ENCODE peak calls at places on chromosomes 1 and 21, in five cellular contexts. B is HCT116, T is K562, J is prostate gland, C is endothelial cell of umbilical vein. Q is an unnamed sample. For H3K4me1, the result is how much of the 10 kb centered on the place peaks cover.

GRCh38 chr1:20787775-20788488 is 825 bp upstream of the HP1BP3 start:
- DNase-seq in B (no peak), T (peak), J (no peak), C (peak), Q (no peak)

GRCh38 chr1:41682845-41683630 is 198.6 kb upstream of the EDN2 start:
- DNase-seq in B (no peak), T (no peak), J (no peak), C (no peak), Q (no peak)

GRCh38 chr1:55536466-55536865 is 321.3 kb upstream of the USP24 start:
- DNase-seq in B (no peak), T (no peak), J (no peak), C (no peak), Q (no peak)

GRCh38 chr1:227654858-227655752 is 80.0 kb downstream of the JMJD4 start:
- DNase-seq in B (no peak), T (no peak), J (no peak), C (peak), Q (no peak)

GRCh38 chr1:20448626-20449215 is 37.3 kb downstream of the CAMK2N1 start:
- DNase-seq in B (no peak), T (no peak), J (no peak), C (no peak), Q (no peak)

GRCh38 chr1:34763142-34763781 is 3.7 kb downstream of the GJB4 start:
- DNase-seq in B (peak), T (no peak), J (no peak), C (no peak), Q (no peak)

GRCh38 chr1:167297222-167298214 is 76.8 kb downstream of the POU2F1 start:
- DNase-seq in B (no peak), T (no peak), J (no peak), C (peak), Q (no peak)

GRCh38 chr1:247528812-247529474 is 7.3 kb downstream of the OR2C3 start:
- DNase-seq in B (peak), T (no peak), J (peak), C (no peak), Q (no peak)

GRCh38 chr21:32131960-32132359 is 146.9 kb downstream of the MIS18A start:
- DNase-seq in B (no peak), T (peak), J (no peak), C (no peak), Q (no peak)

GRCh38 chr1:1431845-1432565 is 3.5 kb upstream of the VWA1 start:
- DNase-seq in B (no peak), T (no peak), J (no peak), C (no peak), Q (peak)

DNA sequence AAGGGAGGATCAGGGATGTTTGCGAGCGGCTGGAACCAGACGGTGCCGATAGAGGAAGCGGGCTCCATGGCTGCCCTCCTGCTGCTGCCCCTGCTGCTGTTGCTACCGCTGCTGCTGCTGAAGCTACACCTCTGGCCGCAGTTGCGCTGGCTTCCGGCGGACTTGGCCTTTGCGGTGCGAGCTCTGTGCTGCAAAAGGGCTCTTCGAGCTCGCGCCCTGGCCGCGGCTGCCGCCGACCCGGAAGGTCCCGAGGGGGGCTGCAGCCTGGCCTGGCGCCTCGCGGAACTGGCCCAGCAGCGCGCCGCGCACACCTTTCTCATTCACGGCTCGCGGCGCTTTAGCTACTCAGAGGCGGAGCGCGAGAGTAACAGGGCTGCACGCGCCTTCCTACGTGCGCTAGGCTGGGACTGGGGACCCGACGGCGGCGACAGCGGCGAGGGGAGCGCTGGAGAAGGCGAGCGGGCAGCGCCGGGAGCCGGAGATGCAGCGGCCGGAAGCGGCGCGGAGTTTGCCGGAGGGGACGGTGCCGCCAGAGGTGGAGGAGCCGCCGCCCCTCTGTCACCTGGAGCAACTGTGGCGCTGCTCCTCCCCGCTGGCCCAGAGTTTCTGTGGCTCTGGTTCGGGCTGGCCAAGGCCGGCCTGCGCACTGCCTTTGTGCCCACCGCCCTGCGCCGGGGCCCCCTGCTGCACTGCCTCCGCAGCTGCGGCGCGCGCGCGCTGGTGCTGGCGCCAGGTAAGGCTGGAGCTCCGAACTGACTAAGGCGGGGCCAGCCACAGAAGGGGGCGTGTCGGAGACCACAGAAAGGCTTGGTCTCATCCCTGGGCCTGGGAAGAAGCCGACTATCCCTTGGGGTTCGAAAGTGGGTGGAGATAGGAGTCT is 465 bp downstream of the SLC27A3 start:
- DNase-seq in B (peak), T (peak), J (peak), C (peak), Q (peak)
- TF ChIP-seq POLR2AphosphoS5 in B (peak), T (no peak), J (peak), C (no peak), Q (peak)

GRCh38 chr1:203663294-203663693 is 36.7 kb downstream of the ATP2B4 start:
- DNase-seq in B (peak), T (no peak), J (no peak), C (peak), Q (no peak)

GRCh38 chr1:203660931-203661484 is 34.4 kb downstream of the ATP2B4 start:
- DNase-seq in B (no peak), T (no peak), J (no peak), C (no peak), Q (no peak)

GRCh38 chr1:203662821-203663220 is 36.2 kb downstream of the ATP2B4 start:
- DNase-seq in B (no peak), T (no peak), J (no peak), C (no peak), Q (no peak)

GRCh38 chr1:203660069-203660468 is 33.4 kb downstream of the ATP2B4 start:
- DNase-seq in B (no peak), T (no peak), J (no peak), C (no peak), Q (no peak)

DNA sequence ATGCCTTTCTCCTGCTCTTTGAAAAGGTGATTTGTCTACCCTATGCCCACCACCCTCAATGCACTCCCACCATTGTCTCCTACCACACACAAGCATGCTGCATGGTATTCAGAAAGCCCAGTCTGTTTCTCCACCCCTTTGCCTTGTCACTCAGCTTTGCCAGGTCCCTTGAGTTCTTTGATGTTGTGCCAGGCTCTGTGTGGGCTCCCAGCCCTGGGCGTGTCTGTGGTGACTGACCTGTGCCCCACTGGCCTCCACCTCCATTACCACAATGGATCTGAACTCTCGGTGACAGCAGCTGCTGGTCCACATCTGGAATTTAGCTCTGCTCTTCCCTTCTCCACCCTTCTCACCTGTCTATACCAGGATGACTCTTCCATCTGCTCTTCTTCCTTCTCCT is 34.9 kb downstream of the ATP2B4 start:
- DNase-seq in B (peak), T (no peak), J (no peak), C (no peak), Q (no peak)
- H3K4me1 ChIP-seq in B (under half), T (under half), J (under half), C (under half), Q (half or more)

GRCh38 chr21:20570824-20571232 is 427.4 kb upstream of the NCAM2 start:
- DNase-seq in B (no peak), T (peak), J (no peak), C (no peak), Q (no peak)
- TF ChIP-seq CTCF in B (no peak), T (no peak), J (no peak), C (no peak), Q (no peak)

DNA sequence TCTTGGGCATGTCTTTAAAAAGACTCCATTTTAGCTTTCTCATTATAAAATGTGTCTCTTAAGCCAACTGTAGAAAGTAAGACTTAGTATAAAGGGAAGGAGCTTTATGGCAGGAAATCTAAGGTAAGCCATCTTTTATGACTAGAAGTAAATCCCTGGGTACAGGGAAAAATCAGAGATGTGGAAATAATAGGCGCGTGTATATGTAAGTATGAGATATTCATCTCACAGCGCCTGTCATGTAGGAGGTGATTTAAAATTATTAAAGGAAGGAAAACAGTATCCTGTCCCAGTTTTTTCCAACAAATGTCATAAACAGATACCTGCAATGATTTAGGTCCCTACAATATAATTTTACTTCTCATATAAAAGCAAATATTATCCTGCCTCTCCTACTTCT is 35.0 kb upstream of the IRF2BP2 start:
- DNase-seq in B (no peak), T (no peak), J (no peak), C (no peak), Q (no peak)
- TF ChIP-seq POLR2AphosphoS5 in B (no peak), T (no peak), J (no peak), C (no peak), Q (no peak)

GRCh38 chr1:17549384-17549783 is 9.9 kb downstream of the ARHGEF10L start:
- DNase-seq in B (no peak), T (no peak), J (no peak), C (no peak), Q (no peak)
- H3K4me1 ChIP-seq in B (under half), T (under half), J (under half), C (under half), Q (under half)

DNA sequence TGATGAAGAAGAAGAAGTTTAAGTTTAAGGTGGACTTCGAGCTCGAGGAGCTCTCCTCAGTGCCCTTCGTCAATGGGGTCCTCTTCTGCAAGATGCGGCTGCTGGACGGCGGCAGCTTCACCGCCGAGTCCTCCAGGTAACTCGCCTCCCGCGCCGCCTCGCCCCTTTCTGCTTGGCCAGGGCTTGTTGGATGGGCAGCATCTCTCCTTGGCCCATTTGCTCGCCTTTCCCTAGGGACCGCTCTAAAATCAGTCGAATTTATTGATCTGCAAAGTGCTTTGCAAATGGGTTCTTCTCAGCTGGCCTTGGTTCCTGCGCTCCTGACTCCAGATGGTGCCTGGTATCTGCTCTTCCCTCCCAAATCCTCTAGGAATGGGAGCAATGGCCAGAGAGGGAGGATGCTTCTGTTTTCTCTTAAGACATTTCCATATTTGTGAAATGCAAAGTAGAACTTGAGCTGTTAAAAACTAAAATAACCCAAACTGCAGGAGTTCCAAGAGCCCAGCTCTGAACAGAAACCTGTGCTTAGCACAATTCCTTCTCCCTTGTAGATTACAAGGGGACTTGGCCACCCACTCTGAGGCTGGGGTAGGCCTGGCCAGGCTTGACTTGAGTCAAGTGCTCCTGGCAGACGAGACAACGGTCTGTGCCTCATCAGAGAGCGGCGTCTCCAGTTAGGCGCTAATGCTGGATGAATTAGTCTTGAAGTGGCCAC is 687 bp downstream of the EEIG2 start:
- DNase-seq in B (peak), T (peak), J (peak), C (peak), Q (peak)
- TF ChIP-seq CTCF in B (no peak), T (peak), J (peak), C (peak), Q (no peak)

GRCh38 chr1:106277786-106278185 is 778.7 kb upstream of the PRMT6 start:
- DNase-seq in B (no peak), T (no peak), J (no peak), C (no peak), Q (no peak)

GRCh38 chr1:106278706-106279105 is 777.8 kb upstream of the PRMT6 start:
- DNase-seq in B (no peak), T (no peak), J (no peak), C (no peak), Q (no peak)

DNA sequence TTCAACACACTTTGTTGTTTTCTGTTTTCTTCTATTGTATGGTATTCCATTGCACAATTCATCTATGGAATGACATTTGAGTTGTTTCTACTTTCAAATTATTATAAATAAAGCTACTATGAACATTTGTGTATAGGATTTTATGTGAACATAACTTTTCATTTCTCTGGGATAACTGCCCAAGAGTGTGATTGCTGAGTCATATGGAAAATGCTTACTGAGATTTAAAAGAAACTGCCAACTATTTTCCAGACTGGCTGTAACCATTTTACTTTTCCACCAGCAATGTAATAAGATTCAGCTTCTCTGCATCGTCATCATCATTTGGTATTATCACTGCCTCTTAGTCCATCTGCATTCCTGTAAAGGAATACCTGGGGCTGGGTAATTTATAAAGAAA is 779.6 kb upstream of the PRMT6 start:
- DNase-seq in B (no peak), T (no peak), J (no peak), C (no peak), Q (no peak)
- TF ChIP-seq POLR2AphosphoS5 in B (no peak), T (no peak), J (no peak), C (no peak), Q (no peak)

Q was measured in sigmoid colon.